ENCODE peak calls at places on chromosomes 7 and 10, in ten cellular contexts. One of them, this sample, is unnamed.

GRCh38 chr7:727104-727805 is at the start of gene PRKAR1B:
- DNase-seq in HT1080: no peak
- DNase-seq in germinal center: peak
- DNase-seq in fibroblast of the conjunctiva: no peak
- DNase-seq in coronary artery: no peak
- DNase-seq in IMR-90: no peak
- DNase-seq in LoVo: peak
- DNase-seq in stimulated activated CD4-positive, alpha-beta T cell treated with anti-CD3 and anti-CD28 coated beads, Interleukin-1b, Interleukin-23, amount 100 ng/mL, for 4 hours: peak
- DNase-seq in effector memory CD4-positive, alpha-beta T cell: no peak
- DNase-seq in ELR: peak
- DNase-seq in this sample: no peak

GRCh38 chr7:108108131-108108530 is 22.0 kb downstream of the LAMB4 start:
- DNase-seq in germinal center: no peak
- DNase-seq in LoVo: no peak
- DNase-seq in coronary artery: no peak
- DNase-seq in effector memory CD4-positive, alpha-beta T cell: no peak
- DNase-seq in HT1080: no peak
- DNase-seq in ELR: no peak
- DNase-seq in stimulated activated CD4-positive, alpha-beta T cell treated with anti-CD3 and anti-CD28 coated beads, Interleukin-1b, Interleukin-23, amount 100 ng/mL, for 4 hours: no peak
- DNase-seq in fibroblast of the conjunctiva: no peak
- DNase-seq in IMR-90: no peak
- DNase-seq in this sample: no peak

GRCh38 chr10:98446121-98446655 is 547 bp downstream of the HPS1 start:
- DNase-seq in HT1080: no peak
- DNase-seq in fibroblast of the conjunctiva: peak
- DNase-seq in LoVo: peak
- DNase-seq in coronary artery: peak
- DNase-seq in germinal center: peak
- DNase-seq in ELR: peak
- DNase-seq in stimulated activated CD4-positive, alpha-beta T cell treated with anti-CD3 and anti-CD28 coated beads, Interleukin-1b, Interleukin-23, amount 100 ng/mL, for 4 hours: peak
- DNase-seq in IMR-90: peak
- DNase-seq in effector memory CD4-positive, alpha-beta T cell: no peak
- DNase-seq in this sample: peak

GRCh38 chr10:88990528-88991160 is at the start of gene FAS:
- DNase-seq in fibroblast of the conjunctiva: peak
- DNase-seq in HT1080: peak
- DNase-seq in IMR-90: peak
- DNase-seq in coronary artery: peak
- DNase-seq in ELR: peak
- DNase-seq in LoVo: peak
- DNase-seq in effector memory CD4-positive, alpha-beta T cell: peak
- DNase-seq in stimulated activated CD4-positive, alpha-beta T cell treated with anti-CD3 and anti-CD28 coated beads, Interleukin-1b, Interleukin-23, amount 100 ng/mL, for 4 hours: peak
- DNase-seq in germinal center: peak
- DNase-seq in this sample: peak

GRCh38 chr10:132322621-132323048 is 9.4 kb upstream of the LRRC27 start:
- DNase-seq in germinal center: no peak
- DNase-seq in fibroblast of the conjunctiva: no peak
- DNase-seq in stimulated activated CD4-positive, alpha-beta T cell treated with anti-CD3 and anti-CD28 coated beads, Interleukin-1b, Interleukin-23, amount 100 ng/mL, for 4 hours: no peak
- DNase-seq in LoVo: no peak
- DNase-seq in ELR: peak
- DNase-seq in coronary artery: no peak
- DNase-seq in effector memory CD4-positive, alpha-beta T cell: no peak
- DNase-seq in HT1080: no peak
- DNase-seq in IMR-90: peak
- DNase-seq in this sample: peak

GRCh38 chr10:95832216-95833037 is 75.3 kb upstream of the CC2D2B start:
- DNase-seq in stimulated activated CD4-positive, alpha-beta T cell treated with anti-CD3 and anti-CD28 coated beads, Interleukin-1b, Interleukin-23, amount 100 ng/mL, for 4 hours: no peak
- DNase-seq in fibroblast of the conjunctiva: no peak
- DNase-seq in LoVo: no peak
- DNase-seq in IMR-90: no peak
- DNase-seq in ELR: no peak
- DNase-seq in coronary artery: no peak
- DNase-seq in HT1080: no peak
- DNase-seq in effector memory CD4-positive, alpha-beta T cell: peak
- DNase-seq in germinal center: peak
- DNase-seq in this sample: no peak

GRCh38 chr7:114759347-114760062 is 162.4 kb upstream of the MDFIC start:
- DNase-seq in effector memory CD4-positive, alpha-beta T cell: no peak
- DNase-seq in LoVo: peak
- DNase-seq in ELR: peak
- DNase-seq in HT1080: peak
- DNase-seq in germinal center: no peak
- DNase-seq in fibroblast of the conjunctiva: peak
- DNase-seq in IMR-90: peak
- DNase-seq in stimulated activated CD4-positive, alpha-beta T cell treated with anti-CD3 and anti-CD28 coated beads, Interleukin-1b, Interleukin-23, amount 100 ng/mL, for 4 hours: no peak
- DNase-seq in coronary artery: no peak
- DNase-seq in this sample: peak

GRCh38 chr10:130422366-130423324 is 286.5 kb downstream of the GLRX3 start:
- DNase-seq in germinal center: no peak
- DNase-seq in HT1080: no peak
- DNase-seq in ELR: no peak
- DNase-seq in effector memory CD4-positive, alpha-beta T cell: no peak
- DNase-seq in IMR-90: no peak
- DNase-seq in LoVo: no peak
- DNase-seq in coronary artery: peak
- DNase-seq in fibroblast of the conjunctiva: no peak
- DNase-seq in stimulated activated CD4-positive, alpha-beta T cell treated with anti-CD3 and anti-CD28 coated beads, Interleukin-1b, Interleukin-23, amount 100 ng/mL, for 4 hours: no peak
- DNase-seq in this sample: no peak

GRCh38 chr10:33157108-33157507 is 177.4 kb downstream of the NRP1 start:
- DNase-seq in germinal center: no peak
- DNase-seq in coronary artery: no peak
- DNase-seq in stimulated activated CD4-positive, alpha-beta T cell treated with anti-CD3 and anti-CD28 coated beads, Interleukin-1b, Interleukin-23, amount 100 ng/mL, for 4 hours: no peak
- DNase-seq in IMR-90: peak
- DNase-seq in effector memory CD4-positive, alpha-beta T cell: no peak
- DNase-seq in fibroblast of the conjunctiva: no peak
- DNase-seq in HT1080: peak
- DNase-seq in LoVo: no peak
- DNase-seq in ELR: peak
- DNase-seq in this sample: peak

GRCh38 chr10:5594271-5595036 is 69.7 kb downstream of the CALML3 start:
- DNase-seq in stimulated activated CD4-positive, alpha-beta T cell treated with anti-CD3 and anti-CD28 coated beads, Interleukin-1b, Interleukin-23, amount 100 ng/mL, for 4 hours: no peak
- DNase-seq in germinal center: no peak
- DNase-seq in effector memory CD4-positive, alpha-beta T cell: no peak
- DNase-seq in IMR-90: peak
- DNase-seq in HT1080: no peak
- DNase-seq in LoVo: no peak
- DNase-seq in ELR: peak
- DNase-seq in fibroblast of the conjunctiva: peak
- DNase-seq in coronary artery: no peak
- DNase-seq in this sample: no peak

GRCh38 chr7:139626817-139627216 is 103.3 kb downstream of the CLEC2L start:
- DNase-seq in LoVo: no peak
- DNase-seq in IMR-90: no peak
- DNase-seq in coronary artery: no peak
- DNase-seq in stimulated activated CD4-positive, alpha-beta T cell treated with anti-CD3 and anti-CD28 coated beads, Interleukin-1b, Interleukin-23, amount 100 ng/mL, for 4 hours: no peak
- DNase-seq in effector memory CD4-positive, alpha-beta T cell: no peak
- DNase-seq in fibroblast of the conjunctiva: no peak
- DNase-seq in ELR: no peak
- DNase-seq in HT1080: peak
- DNase-seq in germinal center: no peak
- DNase-seq in this sample: no peak

GRCh38 chr7:36301914-36302771 is 87.5 kb upstream of the ANLN start:
- DNase-seq in ELR: no peak
- DNase-seq in effector memory CD4-positive, alpha-beta T cell: no peak
- DNase-seq in LoVo: no peak
- DNase-seq in germinal center: no peak
- DNase-seq in HT1080: peak
- DNase-seq in stimulated activated CD4-positive, alpha-beta T cell treated with anti-CD3 and anti-CD28 coated beads, Interleukin-1b, Interleukin-23, amount 100 ng/mL, for 4 hours: no peak
- DNase-seq in coronary artery: peak
- DNase-seq in IMR-90: no peak
- DNase-seq in fibroblast of the conjunctiva: no peak
- DNase-seq in this sample: peak

GRCh38 chr7:801940-802364 is 30.3 kb upstream of the SUN1 start:
- DNase-seq in LoVo: peak
- DNase-seq in IMR-90: no peak
- DNase-seq in HT1080: no peak
- DNase-seq in germinal center: no peak
- DNase-seq in effector memory CD4-positive, alpha-beta T cell: no peak
- DNase-seq in stimulated activated CD4-positive, alpha-beta T cell treated with anti-CD3 and anti-CD28 coated beads, Interleukin-1b, Interleukin-23, amount 100 ng/mL, for 4 hours: no peak
- DNase-seq in ELR: no peak
- DNase-seq in fibroblast of the conjunctiva: no peak
- DNase-seq in coronary artery: peak
- DNase-seq in this sample: no peak

GRCh38 chr7:44050121-44050914 is 5.8 kb downstream of the DBNL start:
- DNase-seq in effector memory CD4-positive, alpha-beta T cell: no peak
- DNase-seq in ELR: no peak
- DNase-seq in germinal center: no peak
- DNase-seq in coronary artery: peak
- DNase-seq in HT1080: no peak
- DNase-seq in fibroblast of the conjunctiva: no peak
- DNase-seq in LoVo: no peak
- DNase-seq in stimulated activated CD4-positive, alpha-beta T cell treated with anti-CD3 and anti-CD28 coated beads, Interleukin-1b, Interleukin-23, amount 100 ng/mL, for 4 hours: no peak
- DNase-seq in IMR-90: no peak
- DNase-seq in this sample: no peak

GRCh38 chr7:107937514-107937913 is 46.5 kb downstream of the DLD start:
- DNase-seq in coronary artery: no peak
- DNase-seq in stimulated activated CD4-positive, alpha-beta T cell treated with anti-CD3 and anti-CD28 coated beads, Interleukin-1b, Interleukin-23, amount 100 ng/mL, for 4 hours: no peak
- DNase-seq in HT1080: no peak
- DNase-seq in germinal center: no peak
- DNase-seq in LoVo: no peak
- DNase-seq in fibroblast of the conjunctiva: no peak
- DNase-seq in ELR: no peak
- DNase-seq in IMR-90: no peak
- DNase-seq in effector memory CD4-positive, alpha-beta T cell: no peak
- DNase-seq in this sample: no peak

GRCh38 chr10:72691470-72692056 is 380 bp upstream of the MCU start:
- DNase-seq in LoVo: no peak
- DNase-seq in germinal center: no peak
- DNase-seq in effector memory CD4-positive, alpha-beta T cell: no peak
- DNase-seq in stimulated activated CD4-positive, alpha-beta T cell treated with anti-CD3 and anti-CD28 coated beads, Interleukin-1b, Interleukin-23, amount 100 ng/mL, for 4 hours: no peak
- DNase-seq in ELR: peak
- DNase-seq in fibroblast of the conjunctiva: no peak
- DNase-seq in IMR-90: peak
- DNase-seq in HT1080: no peak
- DNase-seq in coronary artery: no peak
- DNase-seq in this sample: no peak

GRCh38 chr7:30029696-30030095 is 1.5 kb downstream of the PLEKHA8 start:
- DNase-seq in coronary artery: no peak
- DNase-seq in fibroblast of the conjunctiva: no peak
- DNase-seq in effector memory CD4-positive, alpha-beta T cell: no peak
- DNase-seq in stimulated activated CD4-positive, alpha-beta T cell treated with anti-CD3 and anti-CD28 coated beads, Interleukin-1b, Interleukin-23, amount 100 ng/mL, for 4 hours: no peak
- DNase-seq in HT1080: peak
- DNase-seq in ELR: peak
- DNase-seq in germinal center: peak
- DNase-seq in LoVo: peak
- DNase-seq in IMR-90: no peak
- DNase-seq in this sample: peak

GRCh38 chr7:13099197-13099795 is 411.9 kb downstream of the ARL4A start:
- DNase-seq in effector memory CD4-positive, alpha-beta T cell: no peak
- DNase-seq in LoVo: no peak
- DNase-seq in ELR: peak
- DNase-seq in IMR-90: peak
- DNase-seq in fibroblast of the conjunctiva: no peak
- DNase-seq in HT1080: peak
- DNase-seq in coronary artery: no peak
- DNase-seq in stimulated activated CD4-positive, alpha-beta T cell treated with anti-CD3 and anti-CD28 coated beads, Interleukin-1b, Interleukin-23, amount 100 ng/mL, for 4 hours: no peak
- DNase-seq in germinal center: no peak
- DNase-seq in this sample: no peak

GRCh38 chr7:112143151-112143550 is 63.0 kb downstream of the DOCK4 start:
- DNase-seq in LoVo: no peak
- DNase-seq in IMR-90: peak
- DNase-seq in effector memory CD4-positive, alpha-beta T cell: no peak
- DNase-seq in ELR: no peak
- DNase-seq in germinal center: no peak
- DNase-seq in coronary artery: no peak
- DNase-seq in stimulated activated CD4-positive, alpha-beta T cell treated with anti-CD3 and anti-CD28 coated beads, Interleukin-1b, Interleukin-23, amount 100 ng/mL, for 4 hours: no peak
- DNase-seq in fibroblast of the conjunctiva: no peak
- DNase-seq in HT1080: no peak
- DNase-seq in this sample: no peak

This sample was measured in cardiac fibroblast.